ENCODE peak calls at places on chromosomes 6 and 20, in five cellular contexts. Q is thoracic aorta, Y is thyroid gland, N is AG09309, K is lung. F is an unnamed sample.

GRCh38 chr6:138105446-138105845 is 1.8 kb downstream of the PERP start:
- DNase-seq in N (no peak), Y (no peak), Q (no peak), K (no peak), F (no peak)

GRCh38 chr20:60055740-60056139 is 97.5 kb downstream of the CDH26 start:
- DNase-seq in Q (no peak), Y (peak; percentile 11), K (peak; percentile 68), N (no peak), F (peak; percentile 37)

GRCh38 chr20:33516882-33517281 is 27.0 kb downstream of the CBFA2T2 start:
- DNase-seq in Q (no peak), N (no peak), Y (no peak), K (no peak), F (no peak)

GRCh38 chr6:169289671-169290408 is 36.2 kb upstream of the THBS2 start:
- DNase-seq in Q (no peak), K (no peak), N (peak; percentile 85), Y (peak; percentile 20), F (peak; percentile 18)

GRCh38 chr6:99233219-99233618 is 116.3 kb downstream of the FAXC start:
- DNase-seq in K (no peak), N (no peak), Q (no peak), Y (no peak), F (no peak)

GRCh38 chr20:48695738-48696137 is 132.1 kb downstream of the PREX1 start:
- DNase-seq in Q (no peak), N (no peak), Y (no peak), K (no peak), F (no peak)

GRCh38 chr6:82283771-82284420 is 36.4 kb upstream of the IBTK start:
- DNase-seq in Q (no peak), K (no peak), Y (no peak), N (no peak), F (peak; percentile 22)

GRCh38 chr6:145206247-145206907 is 528.9 kb downstream of the EPM2A start:
- DNase-seq in N (peak; percentile 71), K (no peak), Q (no peak), Y (no peak), F (peak; percentile 50)

GRCh38 chr20:44151621-44152416 is 35.2 kb downstream of the JPH2 start:
- DNase-seq in Q (no peak), K (no peak), Y (no peak), N (no peak), F (no peak)

GRCh38 chr6:93083337-93083736 is 336.0 kb downstream of the EPHA7 start:
- DNase-seq in Y (no peak), K (no peak), Q (no peak), N (no peak), F (no peak)

GRCh38 chr6:23584134-23584763 is 541.8 kb upstream of the NRSN1 start:
- DNase-seq in Y (no peak), K (no peak), N (no peak), Q (no peak), F (no peak)

GRCh38 chr6:53058388-53058890 is 6.8 kb upstream of the FBXO9 start:
- DNase-seq in N (no peak), K (no peak), Y (no peak), Q (no peak), F (no peak)

GRCh38 chr6:139152088-139152891 is 17.4 kb downstream of the HECA start:
- DNase-seq in N (no peak), Q (no peak), K (no peak), Y (no peak), F (peak; percentile 28)

GRCh38 chr6:128129679-128130078 is 228.8 kb upstream of the THEMIS start:
- DNase-seq in Y (no peak), N (no peak), K (no peak), Q (no peak), F (no peak)

GRCh38 chr20:11850901-11851300 is 66.8 kb upstream of the BTBD3 start:
- DNase-seq in Q (no peak), Y (no peak), K (no peak), N (no peak), F (peak; percentile 52)

GRCh38 chr20:15154070-15154469 is 816.7 kb upstream of the FLRT3 start:
- DNase-seq in Y (no peak), Q (no peak), K (no peak), N (no peak), F (no peak)

GRCh38 chr6:157037165-157037564 is 260.0 kb downstream of the ARID1B start:
- DNase-seq in N (no peak), Y (no peak), Q (no peak), K (no peak), F (peak; percentile 34)

GRCh38 chr6:33740204-33740608 is 6.5 kb downstream of the IP6K3 start:
- DNase-seq in Y (no peak), Q (no peak), N (no peak), K (no peak), F (peak; percentile 16)

GRCh38 chr6:137402143-137402542 is 92.1 kb downstream of the OLIG3 start:
- DNase-seq in K (no peak), N (no peak), Q (no peak), Y (no peak), F (no peak)

GRCh38 chr20:24337074-24337473 is 132.4 kb upstream of the SYNDIG1 start:
- DNase-seq in K (no peak), Y (no peak), N (peak; percentile 46), Q (no peak), F (no peak)

GRCh38 chr6:24856246-24856599 is 57.5 kb upstream of the ARMH2 start:
- DNase-seq in Y (no peak), K (no peak), Q (no peak), N (no peak), F (no peak)

GRCh38 chr6:24856954-24857670 is 58.4 kb upstream of the ARMH2 start:
- DNase-seq in N (no peak), Q (no peak), Y (peak; percentile 66), K (no peak), F (no peak)

GRCh38 chr6:24859608-24860007 is 60.9 kb upstream of the ARMH2 start:
- DNase-seq in Y (no peak), K (no peak), Q (no peak), N (no peak), F (no peak)

GRCh38 chr6:24859132-24859531 is 60.4 kb upstream of the ARMH2 start:
- DNase-seq in Q (no peak), N (no peak), K (no peak), Y (no peak), F (no peak)

DNA sequence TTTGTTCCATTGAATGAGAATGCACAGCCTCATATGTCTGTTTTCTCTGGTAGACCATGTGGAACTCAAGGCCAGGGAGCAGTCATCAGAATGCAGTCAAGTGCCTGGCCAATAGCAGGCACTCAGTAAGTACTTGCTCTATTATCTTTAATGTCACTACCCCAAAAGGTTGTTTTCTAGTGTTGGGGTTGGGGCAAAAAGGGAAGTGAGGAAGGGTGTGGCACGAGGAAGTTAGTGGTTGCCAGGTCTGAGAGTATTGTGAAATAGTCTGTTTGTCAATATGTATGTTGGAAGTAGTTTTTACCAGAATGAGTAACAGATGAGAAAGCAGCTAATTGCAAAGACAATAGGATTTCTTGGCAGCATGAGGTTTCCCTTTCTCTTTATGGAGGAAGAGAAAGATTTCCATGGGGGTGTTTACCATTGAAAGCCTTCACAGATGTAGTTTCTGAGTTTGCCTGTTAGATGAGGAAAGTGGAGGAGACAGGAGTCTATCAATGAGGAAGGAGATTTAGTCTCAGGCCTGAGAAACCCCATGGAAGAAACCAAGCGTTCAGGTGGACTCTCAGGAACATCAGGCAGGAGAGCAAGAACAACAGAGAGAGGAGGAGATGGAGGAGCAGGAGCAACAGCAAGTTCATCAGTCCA is 59.6 kb upstream of the ARMH2 start:
- DNase-seq in K (peak; percentile 42), Q (no peak), Y (peak; percentile 21), N (peak; percentile 35), F (peak; percentile 45)
- TF ChIP-seq CTCF in K (no peak), Q (no peak), Y (no peak), N (no peak), F (no peak)

DNA sequence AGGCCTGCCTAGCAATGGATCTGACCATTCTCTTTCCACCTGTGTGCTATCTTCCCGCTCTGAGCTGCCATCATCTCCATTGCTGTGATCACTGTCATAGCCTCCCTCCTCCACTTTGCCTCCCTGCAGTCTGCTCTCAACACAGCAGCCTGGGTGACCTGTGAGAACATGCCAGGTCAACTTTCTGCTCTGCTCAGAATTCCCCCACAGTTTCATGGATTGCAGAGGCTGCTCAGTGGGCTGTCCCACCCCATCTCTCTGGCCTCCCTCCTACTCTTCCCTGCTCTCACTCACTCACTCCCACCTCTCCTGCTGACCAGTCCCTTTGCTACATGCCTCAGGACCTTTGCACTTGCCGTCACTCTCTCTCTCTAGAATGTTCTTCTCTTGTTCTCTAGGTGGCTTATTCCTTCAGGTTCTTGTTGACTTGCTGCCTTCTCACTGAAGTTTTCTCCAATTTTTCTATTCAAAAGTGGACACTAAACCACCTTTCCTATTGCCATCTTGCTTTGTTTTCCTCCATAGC is 159.9 kb downstream of the CD83 start:
- DNase-seq in N (no peak), Y (no peak), K (no peak), Q (no peak), F (no peak)
- H3K4me3 ChIP-seq in N (no peak overlapping the region), Y (no peak overlapping the region), K (no peak overlapping the region), Q (no peak overlapping the region), F (no peak overlapping the region)

GRCh38 chr20:63864545-63864977 is 509 bp upstream of the TPD52L2 start:
- DNase-seq in Q (no peak), Y (no peak), K (no peak), N (no peak), F (no peak)
- TF ChIP-seq CTCF in Q (peak; percentile 4), Y (peak; percentile 12), K (no peak), N (no peak), F (no peak)

GRCh38 chr20:63496404-63497120 is 2.3 kb downstream of the EEF1A2 start:
- DNase-seq in Q (no peak), Y (no peak), N (no peak), K (no peak), F (no peak)

GRCh38 chr20:63499333-63499969 is 568 bp upstream of the EEF1A2 start:
- DNase-seq in K (no peak), N (no peak), Q (no peak), Y (no peak), F (no peak)

GRCh38 chr20:63497138-63497945 is 1.5 kb downstream of the EEF1A2 start:
- DNase-seq in K (no peak), N (no peak), Y (no peak), Q (no peak), F (no peak)

GRCh38 chr20:63498950-63499332 is at the start of gene EEF1A2:
- DNase-seq in N (no peak), Q (no peak), Y (no peak), K (no peak), F (no peak)

DNA sequence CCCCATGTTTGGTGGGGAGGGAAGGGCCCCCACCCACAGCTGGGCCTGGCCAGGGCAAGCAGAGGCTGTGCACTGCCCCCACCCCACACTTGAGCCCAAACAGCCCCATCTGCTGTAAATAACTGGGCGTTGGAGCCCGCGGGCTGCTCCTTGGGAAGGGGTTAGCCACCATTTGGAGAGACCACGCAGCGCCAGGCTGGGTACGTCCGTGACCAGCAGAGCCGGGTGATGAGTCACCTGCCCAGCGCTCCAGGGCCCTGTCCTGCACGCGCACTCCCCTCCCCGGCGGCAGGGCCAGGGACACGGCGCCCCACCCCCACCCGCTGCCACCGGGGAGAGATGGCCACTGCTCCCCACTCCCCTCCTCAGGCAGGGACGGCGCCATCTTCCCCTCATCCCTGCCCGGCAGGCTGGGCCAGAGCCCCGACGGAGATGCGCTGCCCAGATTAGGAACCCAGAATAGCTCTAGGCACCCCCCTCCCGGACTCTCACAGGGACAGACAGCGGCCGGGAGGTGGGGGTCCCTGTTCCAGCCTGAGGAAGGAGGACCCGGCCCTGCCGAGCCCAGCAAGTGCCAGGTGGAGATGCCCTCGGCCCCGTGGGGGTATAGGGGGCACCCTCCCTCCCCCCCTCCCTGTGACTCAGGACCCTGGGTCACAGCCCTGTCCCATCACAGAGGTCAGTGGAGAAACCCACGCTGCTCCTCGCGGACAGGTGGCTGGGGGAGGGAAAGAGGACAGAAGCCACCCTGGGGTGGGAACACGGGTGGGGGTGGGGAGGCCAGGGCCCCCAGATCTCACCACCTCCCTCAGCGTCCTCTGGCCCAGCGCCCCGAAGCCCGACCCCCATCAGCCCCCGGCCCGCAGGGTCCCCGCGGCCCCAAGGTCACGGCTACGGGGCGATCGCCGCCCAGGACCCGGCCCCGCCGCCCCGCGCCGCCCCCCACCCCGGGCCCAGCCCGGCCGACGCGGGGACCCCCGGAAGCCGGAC is 642 bp downstream of the EEF1A2 start:
- DNase-seq in Q (no peak), K (no peak), N (no peak), Y (peak; percentile 44), F (peak; percentile 29)
- H3K4me3 ChIP-seq in Q (peak overlapping the region; percentile 65), K (no peak overlapping the region), N (no peak overlapping the region), Y (peak overlapping the region; percentile 17), F (no peak overlapping the region)

F was measured in fibroblast of villous mesenchyme.